ENCODE peak calls at places on chromosomes 2 and 18, in four cellular contexts. A is K562, B is IMR-90, C is GM12878. O is an unnamed sample.

GRCh38 chr2:40658917-40659316 is 207.0 kb upstream of the SLC8A1 start:
- DNase-seq in B (peak), C (no peak), A (no peak), O (peak)

GRCh38 chr2:88687384-88687783 is 4.1 kb upstream of the RPIA start:
- DNase-seq in A (no peak), C (no peak), B (no peak), O (no peak)

GRCh38 chr2:74567862-74568261 is 13.3 kb downstream of the DOK1 start:
- DNase-seq in A (no peak), C (no peak), B (peak), O (no peak)

GRCh38 chr2:219765236-219765635 is 137.8 kb downstream of the SLC4A3 start:
- DNase-seq in B (no peak), A (no peak), C (no peak), O (no peak)

GRCh38 chr2:168964251-168964807 is 63.2 kb downstream of the G6PC2 start:
- DNase-seq in B (no peak), A (no peak), C (no peak), O (no peak)

GRCh38 chr2:206442516-206442853 is 847 bp upstream of the ADAM23 start:
- DNase-seq in C (no peak), A (no peak), B (no peak), O (no peak)

GRCh38 chr2:60569680-60570111 is 16.2 kb upstream of the BCL11A start:
- DNase-seq in A (no peak), C (no peak), B (no peak), O (no peak)

GRCh38 chr2:239035997-239036731 is 188.3 kb downstream of the TWIST2 start:
- DNase-seq in B (no peak), C (no peak), A (no peak), O (no peak)

GRCh38 chr2:112791019-112791418 is 6.7 kb upstream of the IL1A start:
- DNase-seq in C (no peak), A (no peak), B (no peak), O (no peak)

GRCh38 chr18:71673954-71674353 is 870.2 kb downstream of the CBLN2 start:
- DNase-seq in B (no peak), C (no peak), A (no peak), O (no peak)

GRCh38 chr2:207635468-207636200 is 10.4 kb upstream of the METTL21A start:
- DNase-seq in C (no peak), B (peak), A (no peak), O (no peak)

GRCh38 chr18:2223859-2224258 is 347.4 kb downstream of the METTL4 start:
- DNase-seq in B (peak), A (no peak), C (no peak), O (peak)

GRCh38 chr2:29182334-29182733 is 67.1 kb downstream of the CLIP4 start:
- DNase-seq in C (no peak), A (no peak), B (no peak), O (no peak)

GRCh38 chr2:129866391-129866790 is 113.1 kb upstream of the RAB6C start:
- DNase-seq in B (no peak), C (no peak), A (no peak), O (no peak)

GRCh38 chr2:106839849-106840595 is 45.9 kb downstream of the ST6GAL2 start:
- DNase-seq in B (no peak), A (peak), C (no peak), O (no peak)

GRCh38 chr2:1707771-1708351 is 36.5 kb downstream of the PXDN start:
- DNase-seq in A (no peak), B (peak), C (no peak), O (peak)

GRCh38 chr2:96764253-96764637 is 3.5 kb downstream of the CNNM4 start:
- DNase-seq in A (no peak), B (no peak), C (no peak), O (no peak)

GRCh38 chr2:117553448-117553847 is 261.0 kb upstream of the DDX18 start:
- DNase-seq in A (no peak), B (no peak), C (no peak), O (no peak)

GRCh38 chr2:111918383-111918806 is 20.0 kb downstream of the MERTK start:
- DNase-seq in C (no peak), B (peak), A (peak), O (peak)

GRCh38 chr2:135164431-135164830 is 112.3 kb downstream of the RAB3GAP1 start:
- DNase-seq in B (peak), A (no peak), C (no peak), O (no peak)

GRCh38 chr18:58263055-58263732 is 219.2 kb downstream of the NEDD4L start:
- DNase-seq in B (peak), A (no peak), C (no peak), O (peak)

GRCh38 chr18:74897971-74898657 is 300.4 kb downstream of the ZNF407 start:
- DNase-seq in A (no peak), B (peak), C (no peak), O (peak)

GRCh38 chr2:167294031-167294774 is 405.9 kb downstream of the XIRP2 start:
- DNase-seq in A (no peak), C (no peak), B (peak), O (peak)

GRCh38 chr2:180449171-180449570 is 442.1 kb upstream of the CWC22 start:
- DNase-seq in B (no peak), A (no peak), C (no peak), O (no peak)

GRCh38 chr2:230866704-230867561 is 2.2 kb downstream of the ITM2C start:
- DNase-seq in C (no peak), B (peak), A (no peak), O (peak)

GRCh38 chr2:165891345-165891744 is 62.2 kb downstream of the TTC21B start:
- DNase-seq in C (no peak), A (no peak), B (no peak), O (no peak)

GRCh38 chr2:151891566-151892194 is 63.5 kb upstream of the ARL5A start:
- DNase-seq in B (no peak), A (no peak), C (no peak), O (peak)

GRCh38 chr18:35525795-35526475 is 28.2 kb upstream of the INO80C start:
- DNase-seq in C (no peak), B (no peak), A (no peak), O (no peak)

GRCh38 chr2:9232886-9233285 is 26.3 kb downstream of the ASAP2 start:
- DNase-seq in C (no peak), A (peak), B (peak), O (peak)

GRCh38 chr18:61019902-61020301 is 313.3 kb upstream of the CDH20 start:
- DNase-seq in B (no peak), C (no peak), A (no peak), O (no peak)

GRCh38 chr2:113240915-113241911 is 37.5 kb downstream of the PAX8 start:
- DNase-seq in A (peak), B (peak), C (no peak), O (peak)

GRCh38 chr2:144712277-144712944 is 192.5 kb upstream of the ZEB2 start:
- DNase-seq in C (no peak), B (peak), A (no peak), O (no peak)

GRCh38 chr2:207230261-207231105 is 64.7 kb upstream of the KLF7 start:
- DNase-seq in A (peak), C (no peak), B (no peak), O (peak)

GRCh38 chr2:113677327-113677726 is 50.3 kb downstream of the RABL2A start:
- DNase-seq in A (peak), B (no peak), C (no peak), O (no peak)

GRCh38 chr18:44508474-44508873 is 172.2 kb upstream of the SETBP1 start:
- DNase-seq in B (no peak), A (no peak), C (no peak), O (no peak)
- TF ChIP-seq FOS in B (no peak), A (no peak), C (no peak), O (no peak)

DNA sequence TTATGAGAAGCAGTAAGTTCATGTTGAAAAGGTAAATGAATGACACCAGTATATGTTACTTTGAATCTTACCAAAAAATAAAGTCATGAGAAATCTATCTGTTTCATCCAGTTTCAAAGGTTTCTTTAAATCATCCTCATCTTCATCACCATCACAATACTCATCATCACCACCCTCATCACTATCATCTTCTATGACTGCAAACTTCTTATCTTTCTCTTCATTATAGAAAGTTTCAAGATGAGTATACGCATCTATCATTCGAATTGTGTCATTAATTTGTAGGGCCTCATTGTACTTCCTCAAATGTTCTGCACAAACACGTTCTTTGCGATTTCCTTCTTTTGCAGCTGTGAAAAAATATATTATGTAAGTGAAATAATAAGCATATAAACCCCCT is 34.1 kb upstream of the FAP start:
- DNase-seq in B (no peak), C (no peak), A (no peak), O (no peak)
- TF ChIP-seq FOS in B (no peak), C (no peak), A (no peak), O (no peak)

DNA sequence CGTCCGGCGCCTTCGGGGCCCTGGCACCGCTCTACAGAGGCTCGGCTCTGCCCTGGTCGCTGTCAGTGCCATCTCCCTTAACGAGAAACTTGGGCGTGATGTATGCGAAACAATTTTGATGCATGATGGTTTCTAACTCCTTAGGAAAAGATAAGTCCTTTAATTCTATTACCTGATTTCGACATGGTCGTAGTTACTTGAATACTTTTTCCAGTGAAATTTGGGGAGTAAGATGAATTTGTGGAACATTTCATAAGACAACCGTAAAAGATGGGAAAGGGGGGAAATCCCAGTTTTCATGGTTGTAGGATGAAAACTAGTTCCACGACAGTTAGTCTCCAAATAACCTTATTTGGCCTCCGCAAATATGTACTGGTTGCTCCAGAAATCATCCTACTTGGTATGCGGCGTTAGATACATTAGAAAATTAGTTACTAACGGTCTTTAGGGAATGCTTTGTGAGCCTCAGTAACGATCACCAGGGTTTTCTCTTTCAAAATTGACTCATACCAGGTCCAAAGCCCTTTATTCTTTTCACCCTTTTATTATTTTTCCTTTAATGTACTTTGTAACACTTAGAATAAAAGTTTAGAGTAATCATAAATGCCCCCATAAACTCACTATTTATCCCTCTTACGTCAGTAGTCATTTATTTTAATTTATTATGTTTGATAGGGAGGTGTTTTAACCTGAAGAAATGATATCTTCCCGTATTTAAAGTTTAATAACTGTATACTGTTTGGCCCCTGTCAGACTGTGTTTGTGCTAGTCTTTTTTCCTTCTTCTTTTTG is 877 bp downstream of the TWSG1 start:
- DNase-seq in C (no peak), B (peak), A (no peak), O (peak)
- TF ChIP-seq FOS in C (no peak), B (no peak), A (no peak), O (no peak)

GRCh38 chr2:72933646-72934151 is 16.4 kb downstream of the EMX1 start:
- DNase-seq in A (no peak), C (no peak), B (no peak), O (no peak)

GRCh38 chr2:72933207-72933606 is 15.9 kb downstream of the EMX1 start:
- DNase-seq in B (no peak), A (no peak), C (no peak), O (no peak)

GRCh38 chr2:72931280-72931910 is 14.1 kb downstream of the EMX1 start:
- DNase-seq in C (no peak), B (peak), A (no peak), O (no peak)

GRCh38 chr2:72932045-72932444 is 14.7 kb downstream of the EMX1 start:
- DNase-seq in C (no peak), B (peak), A (no peak), O (no peak)

DNA sequence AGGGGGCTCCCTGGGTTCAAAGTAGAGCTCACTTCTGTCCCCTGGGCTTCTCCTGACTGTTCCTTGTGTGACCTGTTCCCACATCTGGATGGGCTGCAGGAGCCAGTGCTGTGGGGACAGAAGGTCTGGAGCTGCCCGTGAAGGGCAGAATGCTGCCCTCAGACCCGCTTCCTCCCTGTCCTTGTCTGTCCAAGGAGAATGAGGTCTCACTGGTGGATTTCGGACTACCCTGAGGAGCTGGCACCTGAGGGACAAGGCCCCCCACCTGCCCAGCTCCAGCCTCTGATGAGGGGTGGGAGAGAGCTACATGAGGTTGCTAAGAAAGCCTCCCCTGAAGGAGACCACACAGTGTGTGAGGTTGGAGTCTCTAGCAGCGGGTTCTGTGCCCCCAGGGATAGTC is 15.5 kb downstream of the EMX1 start:
- DNase-seq in B (no peak), A (no peak), C (no peak), O (no peak)
- TF ChIP-seq FOS in B (no peak), A (no peak), C (no peak), O (no peak)

DNA sequence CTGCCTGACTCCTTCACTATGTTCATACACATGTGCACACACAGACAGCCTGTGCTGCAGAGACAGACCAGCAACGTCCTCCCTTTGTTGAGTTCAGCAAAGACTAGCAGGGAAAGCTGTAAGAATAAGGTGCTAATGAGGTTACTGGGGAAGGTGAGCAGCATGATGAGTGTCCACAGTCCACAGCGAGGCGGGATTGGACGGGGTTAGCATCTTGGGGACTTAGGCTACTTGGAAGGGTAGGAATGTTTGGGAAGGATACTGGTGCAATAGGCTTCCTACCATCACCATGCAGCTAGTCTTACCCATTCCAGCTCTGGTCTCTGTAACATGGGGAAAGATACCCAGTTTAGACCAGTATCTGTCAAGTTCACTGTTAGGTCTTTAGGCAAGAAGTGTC is 41.9 kb downstream of the DPYSL5 start:
- DNase-seq in B (no peak), A (no peak), C (no peak), O (no peak)
- TF ChIP-seq FOS in B (no peak), A (no peak), C (no peak), O (no peak)

GRCh38 chr2:240555541-240556250 is 2.1 kb downstream of the ANKMY1 start:
- DNase-seq in A (no peak), B (no peak), C (no peak), O (no peak)
- TF ChIP-seq FOS in A (no peak), B (no peak), C (no peak), O (no peak)

DNA sequence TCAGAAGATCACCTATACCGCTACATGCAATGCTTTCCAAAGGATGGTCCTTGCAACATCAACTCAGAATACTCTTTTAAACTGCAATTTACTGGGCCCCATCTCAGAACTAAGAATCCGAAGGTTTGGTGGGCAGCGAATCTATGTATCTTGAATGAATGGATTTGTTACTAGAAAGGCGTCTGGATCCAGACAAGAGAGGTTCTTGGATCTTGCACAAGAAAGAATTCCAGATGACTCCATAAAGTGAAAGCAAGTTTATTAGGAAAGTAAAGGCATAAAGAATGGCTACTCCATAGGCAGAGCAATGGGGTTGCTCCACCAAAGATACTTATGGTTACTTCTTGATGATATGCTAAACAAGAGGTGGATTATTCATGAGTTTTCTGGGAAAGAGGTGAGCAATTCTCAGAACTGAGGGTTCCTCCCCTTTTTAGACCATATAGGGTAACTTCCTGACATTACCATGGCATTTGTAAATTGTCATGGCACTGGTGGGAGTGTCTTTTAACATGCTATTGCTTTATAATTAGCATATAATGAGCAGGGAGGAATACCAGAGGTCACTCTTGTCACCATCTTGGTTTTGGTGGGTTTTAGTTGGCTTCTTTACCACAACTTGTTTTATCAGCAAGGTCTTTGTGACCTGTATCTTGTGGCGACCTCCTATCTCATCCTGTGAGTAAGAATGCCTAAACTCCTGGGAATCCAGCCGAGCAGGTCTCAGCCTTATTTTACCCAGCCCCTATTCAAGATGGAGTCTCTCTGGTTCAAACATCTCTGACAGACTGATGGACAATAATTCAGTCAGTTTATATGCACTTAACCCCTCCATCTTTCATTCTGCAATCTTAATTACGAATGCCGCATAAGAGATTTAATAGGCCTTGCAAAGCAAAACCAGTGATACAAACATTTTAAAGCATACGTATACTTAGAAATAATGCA is 7.5 kb upstream of the RMDN2 start:
- DNase-seq in C (no peak), B (no peak), A (no peak), O (no peak)
- TF ChIP-seq FOS in C (no peak), B (no peak), A (no peak), O (no peak)

GRCh38 chr18:10410472-10411300 is 43.7 kb upstream of the APCDD1 start:
- DNase-seq in C (no peak), A (no peak), B (no peak), O (no peak)
- TF ChIP-seq FOS in C (no peak), A (no peak), B (no peak), O (no peak)

O was measured in endothelial cell of umbilical vein.